ENCODE peak calls at places on chromosomes 2 and 18, in four cellular contexts. V is neuronal stem cell, T is heart right ventricle, E is adrenal gland. F is an unnamed sample.
A peak's percentile ranks its signal among the peaks of the same experiment; 100 is the strongest.

GRCh38 chr2:161913865-161914264 is 160.2 kb downstream of the DPP4 start:
- DNase-seq in V (no peak), T (no peak), E (no peak), F (no peak)

GRCh38 chr2:183243760-183244159 is 119.5 kb downstream of the NUP35 start:
- DNase-seq in V (no peak), T (no peak), E (no peak), F (no peak)

GRCh38 chr2:195202163-195202845 is 454.7 kb upstream of the SLC39A10 start:
- DNase-seq in V (no peak), T (no peak), E (no peak), F (no peak)

GRCh38 chr2:88350641-88351601 is 101.6 kb downstream of the FOXI3 start:
- DNase-seq in V (peak; percentile 68), T (peak; percentile 22), E (peak; percentile 59), F (peak; percentile 23)

GRCh38 chr2:170601489-170601888 is 113.6 kb upstream of the SP5 start:
- DNase-seq in V (no peak), T (no peak), E (no peak), F (no peak)

GRCh38 chr18:79988925-79989361 is 580 bp upstream of the TXNL4A start:
- DNase-seq in V (no peak), T (peak; percentile 27), E (peak; percentile 59), F (peak; percentile 25)

GRCh38 chr2:223043164-223043941 is 8.6 kb upstream of the KCNE4 start:
- DNase-seq in V (no peak), T (peak; percentile 18), E (no peak), F (no peak)

GRCh38 chr2:153953761-153954160 is 82.0 kb downstream of the GALNT13 start:
- DNase-seq in V (no peak), T (no peak), E (no peak), F (no peak)

GRCh38 chr2:178238144-178238521 is 43.8 kb downstream of the OSBPL6 start:
- DNase-seq in V (no peak), T (no peak), E (no peak), F (no peak)
- H3K4me1 ChIP-seq in V (peaks cover 1% of the 10 kb centered on the region), T (peaks cover 26% of the 10 kb centered on the region), E (no peaks in the 10 kb centered on the region), F (peaks cover 36% of the 10 kb centered on the region)

GRCh38 chr2:47890711-47891368 is 15.5 kb downstream of the FBXO11 start:
- DNase-seq in V (no peak), T (no peak), E (no peak), F (no peak)
- H3K4me1 ChIP-seq in V (no peaks in the 10 kb centered on the region), T (peaks cover 76% of the 10 kb centered on the region), E (no peaks in the 10 kb centered on the region), F (peaks cover 91% of the 10 kb centered on the region)

DNA sequence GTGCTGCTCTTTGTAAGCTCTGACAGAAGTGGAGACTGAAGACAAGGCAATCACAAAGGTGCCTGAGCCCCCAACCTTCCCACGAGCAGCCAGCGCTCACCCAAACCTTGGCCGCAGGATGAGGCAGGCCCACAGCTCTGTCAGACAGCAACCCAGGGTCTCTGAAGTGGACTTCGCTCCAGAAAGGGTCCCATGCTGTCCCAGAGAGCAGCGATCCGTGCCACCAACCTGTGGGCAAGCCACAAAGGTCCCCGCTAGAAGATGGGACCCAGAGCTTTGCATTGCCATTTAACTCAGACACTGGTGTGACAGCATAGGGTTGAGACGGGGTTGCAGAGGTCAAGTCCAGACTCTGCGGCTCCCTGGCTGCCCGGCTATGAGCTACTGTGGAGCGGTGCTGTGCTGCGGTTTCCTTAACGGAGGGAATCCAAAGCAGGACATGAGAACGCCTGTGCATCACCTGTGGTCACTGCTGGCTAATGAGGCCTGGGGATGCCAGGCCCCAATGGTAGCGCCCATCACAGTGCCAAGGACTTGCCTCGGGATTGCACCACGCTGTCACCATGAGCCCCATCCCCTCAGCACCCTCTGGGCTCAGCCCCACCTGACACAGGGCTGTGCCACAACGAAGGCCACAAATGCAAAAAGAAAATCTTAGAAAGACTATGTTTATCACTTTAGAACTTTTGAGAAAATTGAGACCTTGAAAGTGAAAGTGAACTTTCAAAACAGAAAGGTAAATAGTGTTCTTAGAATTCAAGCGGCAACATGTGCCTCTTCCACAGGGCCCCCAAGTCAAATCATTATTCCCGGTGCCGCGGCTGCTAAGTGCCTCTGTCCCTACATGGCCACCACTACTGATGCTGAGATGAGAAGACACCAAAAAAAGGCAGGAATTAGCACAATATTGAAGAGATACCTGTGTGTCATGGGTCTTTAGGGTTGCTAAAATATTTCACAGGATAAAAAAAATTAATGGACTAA is 103.4 kb downstream of the HDAC4 start:
- DNase-seq in V (no peak), T (no peak), E (no peak), F (peak; percentile 11)
- H3K4me1 ChIP-seq in V (peaks cover 30% of the 10 kb centered on the region), T (peaks cover 84% of the 10 kb centered on the region), E (peaks cover 26% of the 10 kb centered on the region), F (peaks cover 95% of the 10 kb centered on the region)

GRCh38 chr2:85866165-85866659 is 22.6 kb downstream of the ST3GAL5 start:
- DNase-seq in V (no peak), T (no peak), E (no peak), F (no peak)
- H3K4me1 ChIP-seq in V (peaks cover 3% of the 10 kb centered on the region), T (peaks cover 11% of the 10 kb centered on the region), E (peaks cover 3% of the 10 kb centered on the region), F (no peaks in the 10 kb centered on the region)

GRCh38 chr2:14551069-14551468 is 81.4 kb upstream of the LRATD1 start:
- DNase-seq in V (no peak), T (no peak), E (no peak), F (no peak)
- H3K4me1 ChIP-seq in V (no peaks in the 10 kb centered on the region), T (no peaks in the 10 kb centered on the region), E (no peaks in the 10 kb centered on the region), F (peaks cover 8% of the 10 kb centered on the region)

GRCh38 chr2:224520064-224520463 is 65.1 kb downstream of the CUL3 start:
- DNase-seq in V (no peak), T (no peak), E (no peak), F (no peak)

GRCh38 chr2:224518806-224519580 is 66.2 kb downstream of the CUL3 start:
- DNase-seq in V (no peak), T (no peak), E (no peak), F (no peak)

GRCh38 chr2:224517963-224518362 is 67.2 kb downstream of the CUL3 start:
- DNase-seq in V (no peak), T (no peak), E (no peak), F (no peak)

GRCh38 chr2:224524657-224525056 is 60.5 kb downstream of the CUL3 start:
- DNase-seq in V (no peak), T (no peak), E (no peak), F (no peak)

GRCh38 chr2:224523626-224524577 is 61.3 kb downstream of the CUL3 start:
- DNase-seq in V (no peak), T (no peak), E (no peak), F (no peak)
- H3K4me1 ChIP-seq in V (no peaks in the 10 kb centered on the region), T (peaks cover 77% of the 10 kb centered on the region), E (peaks cover 23% of the 10 kb centered on the region), F (peaks cover 81% of the 10 kb centered on the region)

DNA sequence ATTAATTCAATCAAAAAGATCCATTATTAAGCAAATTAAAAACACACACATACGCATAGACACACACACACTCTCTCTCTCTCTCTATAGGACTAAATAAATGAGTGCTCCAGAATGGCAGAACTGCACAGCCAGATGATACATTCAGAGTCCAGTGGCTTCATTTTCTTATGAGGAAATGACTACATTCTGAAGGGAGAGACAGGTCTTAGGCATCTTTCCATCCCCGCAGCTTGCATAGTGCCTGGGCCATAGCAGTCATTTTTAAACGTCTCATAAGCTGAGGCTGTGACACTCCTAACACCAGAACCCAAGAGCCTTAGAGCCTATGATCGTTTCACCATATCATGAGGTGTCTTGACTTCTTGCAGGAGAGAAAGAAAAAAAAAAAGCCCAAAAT is 31.1 kb downstream of the FEZ2 start:
- DNase-seq in V (no peak), T (no peak), E (no peak), F (no peak)
- H3K4me1 ChIP-seq in V (peaks cover 2% of the 10 kb centered on the region), T (peaks cover 29% of the 10 kb centered on the region), E (peaks cover 37% of the 10 kb centered on the region), F (peaks cover 34% of the 10 kb centered on the region)

GRCh38 chr2:6905668-6906067 is 11.5 kb upstream of the RNF144A start:
- DNase-seq in V (no peak), T (no peak), E (no peak), F (no peak)

GRCh38 chr2:6913415-6914157 is 3.6 kb upstream of the RNF144A start:
- DNase-seq in V (no peak), T (no peak), E (no peak), F (no peak)

GRCh38 chr2:6911721-6912120 is 5.5 kb upstream of the RNF144A start:
- DNase-seq in V (no peak), T (no peak), E (no peak), F (no peak)

GRCh38 chr2:6906165-6906751 is 11.0 kb upstream of the RNF144A start:
- DNase-seq in V (no peak), T (no peak), E (no peak), F (no peak)

DNA sequence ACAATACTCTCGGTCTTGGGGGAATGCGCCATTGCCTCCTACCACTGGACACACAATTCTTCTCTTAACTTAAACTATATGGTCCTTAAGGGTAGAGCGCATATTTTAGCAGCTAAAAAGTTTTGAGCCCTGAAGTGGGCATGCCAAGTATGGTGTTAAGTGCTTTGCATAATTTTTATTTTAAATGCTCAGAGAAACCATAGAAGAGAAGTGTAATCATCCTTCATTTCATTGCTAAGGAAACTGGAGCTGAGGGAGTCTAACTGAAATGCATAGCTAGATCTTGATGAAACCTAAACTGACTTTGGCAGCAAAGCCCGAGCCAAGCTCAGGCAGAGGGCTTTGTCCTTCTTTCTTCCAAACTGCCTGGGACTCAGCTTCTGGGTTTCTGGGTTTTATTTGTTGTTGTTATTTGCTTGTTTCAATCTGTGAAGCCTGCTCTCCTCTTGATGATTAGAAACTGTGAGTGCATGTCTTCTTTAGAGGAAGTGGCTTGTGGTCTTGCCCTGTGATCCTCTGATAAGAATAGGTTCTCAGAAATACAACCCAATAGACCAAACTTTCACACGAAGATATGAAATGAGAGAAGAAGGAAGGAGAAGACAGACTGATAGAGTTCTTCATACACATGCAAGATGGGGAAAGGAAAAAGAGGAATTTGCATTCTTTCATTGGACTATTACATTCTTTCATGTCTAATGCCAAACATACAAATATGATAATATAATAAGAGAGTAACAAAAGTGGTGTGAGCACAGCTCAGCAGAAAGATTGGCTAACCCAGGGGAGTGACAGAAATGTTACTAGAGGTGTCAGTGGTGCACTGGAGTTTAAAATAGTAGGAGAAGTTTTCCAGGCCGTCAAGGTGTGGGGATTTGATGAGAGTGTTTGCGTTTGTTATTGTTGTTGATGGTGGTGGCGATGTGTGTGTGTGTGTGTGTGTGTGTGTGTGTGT is 7.5 kb upstream of the RNF144A start:
- DNase-seq in V (no peak), T (no peak), E (no peak), F (no peak)
- H3K4me1 ChIP-seq in V (no peaks in the 10 kb centered on the region), T (no peaks in the 10 kb centered on the region), E (no peaks in the 10 kb centered on the region), F (no peaks in the 10 kb centered on the region)

F was measured in left ventricle myocardium inferior.